ENCODE peak calls at places on chromosomes 1 and 21, in seven cellular contexts. A is activated T-cell treated with anti-CD3 and anti-CD28 coated beads, Interleukin-2, amount 50 U/mL, for 72 hours; L is H7; C is DMS153; Q is NCI-H460; V is activated CD4-positive, alpha-beta T cell treated with anti-CD3 and anti-CD28 coated beads, Interleukin-2, amount 50 U/mL, for 1 hour; P is LoVo. N is an unnamed sample.

GRCh38 chr21:46093668-46094400 is 4.1 kb upstream of the COL6A2 start:
- DNase-seq in A (no peak), L (peak; percentile 44), C (no peak), Q (no peak), V (no peak), P (no peak), N (no peak)

GRCh38 chr1:94416901-94417701 is 1.1 kb upstream of the ABCD3 start:
- DNase-seq in A (no peak), L (no peak), C (no peak), Q (no peak), V (no peak), P (peak; percentile 34), N (peak; percentile 65)

GRCh38 chr1:1092890-1093609 is 18.9 kb upstream of the RNF223 start:
- DNase-seq in A (peak; percentile 12), L (no peak), C (no peak), Q (no peak), V (no peak), P (no peak), N (no peak)

GRCh38 chr1:228236744-228237143 is 28.9 kb downstream of the OBSCN start:
- DNase-seq in A (peak; percentile 30), L (peak; percentile 86), C (no peak), Q (no peak), V (no peak), P (peak; percentile 61), N (peak; percentile 81)

GRCh38 chr1:152699746-152700145 is 1.6 kb downstream of the LCE2A start:
- DNase-seq in A (no peak), L (no peak), C (no peak), Q (no peak), V (no peak), P (no peak), N (no peak)

GRCh38 chr1:93437976-93438605 is 9.8 kb upstream of the FNBP1L start:
- DNase-seq in A (no peak), L (peak; percentile 44), C (peak; percentile 3), Q (peak; percentile 49), V (no peak), P (peak; percentile 69), N (peak; percentile 63)

GRCh38 chr1:7584157-7584556 is 186.9 kb upstream of the VAMP3 start:
- DNase-seq in A (no peak), L (no peak), C (no peak), Q (no peak), V (no peak), P (no peak), N (no peak)

GRCh38 chr1:209246660-209247059 is 336.9 kb upstream of the CAMK1G start:
- DNase-seq in A (no peak), L (no peak), C (no peak), Q (no peak), V (no peak), P (no peak), N (peak; percentile 31)

GRCh38 chr1:51690285-51690961 is 73.5 kb downstream of the OSBPL9 start:
- DNase-seq in A (no peak), L (no peak), C (peak; percentile 80), Q (peak; percentile 83), V (no peak), P (no peak), N (peak; percentile 37)

GRCh38 chr1:22140681-22141080 is 2.2 kb downstream of the WNT4 start:
- DNase-seq in A (no peak), L (peak; percentile 82), C (no peak), Q (no peak), V (no peak), P (no peak), N (no peak)

GRCh38 chr1:193070942-193071341 is 11.5 kb downstream of the RO60 start:
- DNase-seq in A (peak; percentile 6), L (no peak), C (peak; percentile 16), Q (no peak), V (no peak), P (no peak), N (peak; percentile 4)

GRCh38 chr1:70811815-70812214 is 235.8 kb downstream of the PTGER3 start:
- DNase-seq in A (no peak), L (no peak), C (no peak), Q (no peak), V (no peak), P (no peak), N (no peak)

GRCh38 chr1:58442114-58442513 is 104.4 kb downstream of the OMA1 start:
- DNase-seq in A (no peak), L (no peak), C (no peak), Q (no peak), V (no peak), P (no peak), N (no peak)

GRCh38 chr1:22846453-22846852 is 126.2 kb downstream of the LACTBL1 start:
- DNase-seq in A (no peak), L (no peak), C (no peak), Q (no peak), V (no peak), P (no peak), N (no peak)

GRCh38 chr1:172902861-172903381 is 147.8 kb downstream of the TNFSF18 start:
- DNase-seq in A (no peak), L (no peak), C (no peak), Q (no peak), V (no peak), P (no peak), N (no peak)

GRCh38 chr21:38041493-38041892 is 125.2 kb upstream of the KCNJ6 start:
- DNase-seq in A (no peak), L (no peak), C (no peak), Q (no peak), V (no peak), P (no peak), N (no peak)

GRCh38 chr1:155909894-155910293 is 1.3 kb downstream of the RIT1 start:
- DNase-seq in A (no peak), L (no peak), C (no peak), Q (peak; percentile 72), V (no peak), P (no peak), N (peak; percentile 78)

GRCh38 chr1:212667223-212668139 is 32.2 kb downstream of the BATF3 start:
- DNase-seq in A (no peak), L (no peak), C (no peak), Q (no peak), V (no peak), P (no peak), N (peak; percentile 98)

GRCh38 chr1:21929951-21930615 is 7.0 kb downstream of the HSPG2 start:
- DNase-seq in A (no peak), L (no peak), C (no peak), Q (no peak), V (no peak), P (no peak), N (no peak)

GRCh38 chr1:2242814-2243725 is 15.0 kb downstream of the SKI start:
- DNase-seq in A (no peak), L (no peak), C (no peak), Q (no peak), V (no peak), P (no peak), N (no peak)

GRCh38 chr1:99170516-99170915 is 93.8 kb upstream of the PLPPR4 start:
- DNase-seq in A (no peak), L (no peak), C (no peak), Q (no peak), V (no peak), P (peak; percentile 49), N (peak; percentile 21)

GRCh38 chr1:207248544-207249206 is 72.8 kb upstream of the CD55 start:
- DNase-seq in A (no peak), L (no peak), C (no peak), Q (no peak), V (no peak), P (no peak), N (peak; percentile 8)

GRCh38 chr1:26114165-26114927 is 2.7 kb downstream of the PDIK1L start:
- DNase-seq in A (no peak), L (no peak), C (no peak), Q (no peak), V (no peak), P (no peak), N (no peak)

GRCh38 chr1:21651214-21652042 is 17.7 kb downstream of the RAP1GAP start:
- DNase-seq in A (peak; percentile 51), L (peak; percentile 98), C (no peak), Q (no peak), V (peak; percentile 34), P (peak; percentile 30), N (no peak)

GRCh38 chr1:117815926-117816325 is 113.5 kb downstream of the GDAP2 start:
- DNase-seq in A (no peak), L (no peak), C (no peak), Q (no peak), V (no peak), P (no peak), N (peak; percentile 54)

GRCh38 chr21:42796327-42797062 is 82.8 kb downstream of the WDR4 start:
- DNase-seq in A (no peak), L (peak; percentile 12), C (no peak), Q (no peak), V (no peak), P (peak; percentile 41), N (no peak)

GRCh38 chr1:153140484-153140883 is 10.2 kb downstream of the SPRR2G start:
- DNase-seq in A (no peak), L (no peak), C (no peak), Q (no peak), V (no peak), P (no peak), N (no peak)

N was measured in lung microvascular endothelial cell.